ENCODE peak calls at places on chromosomes 13 and 19, in four cellular contexts. One of them, this sample, is unnamed.

GRCh38 chr19:35098413-35099049 is 17.1 kb upstream of the FXYD3 start:
- DNase-seq in NCI-H146: no peak
- DNase-seq in amniotic stem cell: no peak
- DNase-seq in NCI-H1092 treated with DMSO at 0.1 percent for 48 hours: no peak
- DNase-seq in this sample: no peak

GRCh38 chr19:42325896-42326771 is 699 bp downstream of the MEGF8 start:
- DNase-seq in NCI-H1092 treated with DMSO at 0.1 percent for 48 hours: no peak
- DNase-seq in NCI-H146: peak; percentile 48
- DNase-seq in amniotic stem cell: no peak
- DNase-seq in this sample: no peak

GRCh38 chr19:12721656-12722565 is 1.8 kb downstream of the TNPO2 start:
- DNase-seq in NCI-H146: peak; percentile 66
- DNase-seq in NCI-H1092 treated with DMSO at 0.1 percent for 48 hours: peak; percentile 40
- DNase-seq in amniotic stem cell: peak; percentile 36
- DNase-seq in this sample: peak; percentile 42

GRCh38 chr13:52599853-52600603 is 42.2 kb upstream of the HNRNPA1L2 start:
- DNase-seq in amniotic stem cell: no peak
- DNase-seq in NCI-H146: peak; percentile 71
- DNase-seq in NCI-H1092 treated with DMSO at 0.1 percent for 48 hours: peak; percentile 75
- DNase-seq in this sample: no peak

GRCh38 chr13:44748439-44748838 is 172.3 kb upstream of the TSC22D1 start:
- DNase-seq in amniotic stem cell: no peak
- DNase-seq in NCI-H1092 treated with DMSO at 0.1 percent for 48 hours: no peak
- DNase-seq in NCI-H146: no peak
- DNase-seq in this sample: no peak

GRCh38 chr19:2327773-2328400 is 499 bp downstream of the LSM7 start:
- DNase-seq in amniotic stem cell: peak; percentile 31
- DNase-seq in NCI-H1092 treated with DMSO at 0.1 percent for 48 hours: peak; percentile 41
- DNase-seq in NCI-H146: peak; percentile 44
- DNase-seq in this sample: peak; percentile 73

GRCh38 chr19:40365613-40366401 is 17.3 kb downstream of the PLD3 start:
- DNase-seq in amniotic stem cell: no peak
- DNase-seq in NCI-H146: peak; percentile 25
- DNase-seq in NCI-H1092 treated with DMSO at 0.1 percent for 48 hours: no peak
- DNase-seq in this sample: no peak

GRCh38 chr13:32426981-32427851 is 714 bp downstream of the N4BP2L1 start:
- DNase-seq in NCI-H146: peak; percentile 57
- DNase-seq in amniotic stem cell: no peak
- DNase-seq in NCI-H1092 treated with DMSO at 0.1 percent for 48 hours: peak; percentile 25
- DNase-seq in this sample: no peak

GRCh38 chr19:1853295-1854031 is 5.2 kb upstream of the REXO1 start:
- DNase-seq in NCI-H1092 treated with DMSO at 0.1 percent for 48 hours: no peak
- DNase-seq in amniotic stem cell: no peak
- DNase-seq in NCI-H146: peak; percentile 48
- DNase-seq in this sample: peak; percentile 71

GRCh38 chr19:15448778-15449619 is 757 bp downstream of the WIZ start:
- DNase-seq in NCI-H146: no peak
- DNase-seq in NCI-H1092 treated with DMSO at 0.1 percent for 48 hours: no peak
- DNase-seq in amniotic stem cell: no peak
- DNase-seq in this sample: no peak

GRCh38 chr13:27040826-27041108 is 130.8 kb downstream of the USP12 start:
- DNase-seq in amniotic stem cell: no peak
- DNase-seq in NCI-H146: no peak
- DNase-seq in NCI-H1092 treated with DMSO at 0.1 percent for 48 hours: no peak
- DNase-seq in this sample: no peak

GRCh38 chr19:41431426-41432386 is 4.5 kb upstream of the B3GNT8 start:
- DNase-seq in NCI-H1092 treated with DMSO at 0.1 percent for 48 hours: no peak
- DNase-seq in NCI-H146: no peak
- DNase-seq in amniotic stem cell: no peak
- DNase-seq in this sample: peak; percentile 46

GRCh38 chr13:55439450-55439849 is 1701.3 kb upstream of the PRR20A start:
- DNase-seq in NCI-H1092 treated with DMSO at 0.1 percent for 48 hours: peak; percentile 4
- DNase-seq in NCI-H146: no peak
- DNase-seq in amniotic stem cell: no peak
- DNase-seq in this sample: no peak

GRCh38 chr19:2950286-2951124 is 5.7 kb upstream of the ZNF77 start:
- DNase-seq in NCI-H146: peak; percentile 96
- DNase-seq in NCI-H1092 treated with DMSO at 0.1 percent for 48 hours: peak; percentile 98
- DNase-seq in amniotic stem cell: peak; percentile 99
- DNase-seq in this sample: peak; percentile 99

GRCh38 chr13:76730220-76730619 is 156.0 kb downstream of the KCTD12 start:
- DNase-seq in NCI-H146: peak; percentile 90
- DNase-seq in amniotic stem cell: no peak
- DNase-seq in NCI-H1092 treated with DMSO at 0.1 percent for 48 hours: no peak
- DNase-seq in this sample: no peak

GRCh38 chr13:106238690-106239089 is 296.8 kb downstream of the EFNB2 start:
- DNase-seq in amniotic stem cell: no peak
- DNase-seq in NCI-H146: no peak
- DNase-seq in NCI-H1092 treated with DMSO at 0.1 percent for 48 hours: no peak
- DNase-seq in this sample: no peak

GRCh38 chr19:57560049-57560491 is 407 bp upstream of the ZNF550 start:
- DNase-seq in NCI-H1092 treated with DMSO at 0.1 percent for 48 hours: no peak
- DNase-seq in NCI-H146: no peak
- DNase-seq in amniotic stem cell: peak; percentile 15
- DNase-seq in this sample: peak; percentile 81

GRCh38 chr19:15129856-15130580 is 22.8 kb downstream of the SYDE1 start:
- DNase-seq in amniotic stem cell: no peak
- DNase-seq in NCI-H1092 treated with DMSO at 0.1 percent for 48 hours: no peak
- DNase-seq in NCI-H146: peak; percentile 29
- DNase-seq in this sample: no peak

GRCh38 chr19:54160182-54160811 is 776 bp upstream of the LENG1 start:
- DNase-seq in amniotic stem cell: no peak
- DNase-seq in NCI-H146: peak; percentile 56
- DNase-seq in NCI-H1092 treated with DMSO at 0.1 percent for 48 hours: no peak
- DNase-seq in this sample: no peak

GRCh38 chr13:79541426-79542049 is 60.6 kb downstream of the NDFIP2 start:
- DNase-seq in NCI-H1092 treated with DMSO at 0.1 percent for 48 hours: peak; percentile 66
- DNase-seq in amniotic stem cell: no peak
- DNase-seq in NCI-H146: peak; percentile 56
- DNase-seq in this sample: peak; percentile 75

GRCh38 chr13:66831317-66831716 is 398.8 kb downstream of the PCDH9 start:
- DNase-seq in NCI-H1092 treated with DMSO at 0.1 percent for 48 hours: no peak
- DNase-seq in NCI-H146: no peak
- DNase-seq in amniotic stem cell: no peak
- DNase-seq in this sample: no peak

GRCh38 chr19:48575931-48576622 is 24.1 kb downstream of the SULT2B1 start:
- DNase-seq in amniotic stem cell: no peak
- DNase-seq in NCI-H1092 treated with DMSO at 0.1 percent for 48 hours: no peak
- DNase-seq in NCI-H146: no peak
- DNase-seq in this sample: no peak

GRCh38 chr13:29886446-29886845 is 36.0 kb upstream of the UBL3 start:
- DNase-seq in NCI-H1092 treated with DMSO at 0.1 percent for 48 hours: no peak
- DNase-seq in NCI-H146: no peak
- DNase-seq in amniotic stem cell: no peak
- DNase-seq in this sample: no peak

GRCh38 chr13:36298535-36299068 is 988 bp upstream of the CCDC169 start:
- DNase-seq in NCI-H146: no peak
- DNase-seq in amniotic stem cell: no peak
- DNase-seq in NCI-H1092 treated with DMSO at 0.1 percent for 48 hours: no peak
- DNase-seq in this sample: no peak

GRCh38 chr13:26484196-26484595 is 73.3 kb upstream of the WASF3 start:
- DNase-seq in amniotic stem cell: no peak
- DNase-seq in NCI-H146: no peak
- DNase-seq in NCI-H1092 treated with DMSO at 0.1 percent for 48 hours: no peak
- DNase-seq in this sample: no peak

GRCh38 chr13:33352520-33352919 is 67.0 kb upstream of the STARD13 start:
- DNase-seq in NCI-H1092 treated with DMSO at 0.1 percent for 48 hours: peak; percentile 79
- DNase-seq in NCI-H146: no peak
- DNase-seq in amniotic stem cell: no peak
- DNase-seq in this sample: no peak

GRCh38 chr13:110250258-110250891 is 56.6 kb downstream of the COL4A1 start:
- DNase-seq in amniotic stem cell: no peak
- DNase-seq in NCI-H146: no peak
- DNase-seq in NCI-H1092 treated with DMSO at 0.1 percent for 48 hours: no peak
- DNase-seq in this sample: peak; percentile 80

GRCh38 chr19:16001481-16002312 is 52.9 kb downstream of the OR10H4 start:
- DNase-seq in NCI-H146: no peak
- DNase-seq in NCI-H1092 treated with DMSO at 0.1 percent for 48 hours: no peak
- DNase-seq in amniotic stem cell: no peak
- DNase-seq in this sample: peak; percentile 43

GRCh38 chr19:52191374-52191773 is 1.5 kb downstream of the PPP2R1A start:
- DNase-seq in NCI-H146: no peak
- DNase-seq in amniotic stem cell: no peak
- DNase-seq in NCI-H1092 treated with DMSO at 0.1 percent for 48 hours: no peak
- DNase-seq in this sample: no peak

GRCh38 chr19:33750587-33751385 is 45.9 kb upstream of the KCTD15 start:
- DNase-seq in NCI-H1092 treated with DMSO at 0.1 percent for 48 hours: peak; percentile 30
- DNase-seq in amniotic stem cell: no peak
- DNase-seq in NCI-H146: no peak
- DNase-seq in this sample: no peak

GRCh38 chr13:28467886-28468519 is 26.9 kb downstream of the FLT1 start:
- DNase-seq in NCI-H1092 treated with DMSO at 0.1 percent for 48 hours: no peak
- DNase-seq in amniotic stem cell: no peak
- DNase-seq in NCI-H146: no peak
- DNase-seq in this sample: no peak

GRCh38 chr19:36488816-36489138 is 584 bp downstream of the ZNF566 start:
- DNase-seq in NCI-H1092 treated with DMSO at 0.1 percent for 48 hours: peak; percentile 58
- DNase-seq in NCI-H146: peak; percentile 53
- DNase-seq in amniotic stem cell: no peak
- DNase-seq in this sample: no peak

GRCh38 chr13:44231786-44232516 is 141.7 kb upstream of the SERP2 start:
- DNase-seq in amniotic stem cell: peak; percentile 76
- DNase-seq in NCI-H146: no peak
- DNase-seq in NCI-H1092 treated with DMSO at 0.1 percent for 48 hours: no peak
- DNase-seq in this sample: peak; percentile 87

GRCh38 chr19:54430306-54431254 is 15.3 kb downstream of the TTYH1 start:
- DNase-seq in NCI-H146: peak; percentile 21
- DNase-seq in NCI-H1092 treated with DMSO at 0.1 percent for 48 hours: peak; percentile 12
- DNase-seq in amniotic stem cell: no peak
- DNase-seq in this sample: no peak

This sample was measured in HFFc6.